ENCODE peak calls at places on chromosomes 5 and 9, in four cellular contexts. W is activated CD4-positive, alpha-beta memory T cell treated with anti-CD3 and anti-CD28 coated beads for 36 hours; X is heart left ventricle; N is activated effector memory CD4-positive, alpha-beta T cell treated with Interleukin-2 at 50 U/mL for 16 hours. I is an unnamed sample.

GRCh38 chr5:75037106-75037505 is 15.3 kb downstream of the GCNT4 start:
- DNase-seq in W (peak; percentile 55), X (no peak), N (no peak), I (peak; percentile 57)

GRCh38 chr5:175418252-175418651 is 25.7 kb downstream of the DRD1 start:
- DNase-seq in W (no peak), X (no peak), N (no peak), I (no peak)

GRCh38 chr5:169581580-169582227 is 1.9 kb upstream of the SPDL1 start:
- DNase-seq in W (peak; percentile 70), X (no peak), N (peak; percentile 18), I (peak; percentile 87)

GRCh38 chr5:127280494-127281220 is 9.9 kb upstream of the MEGF10 start:
- DNase-seq in W (no peak), X (no peak), N (no peak), I (no peak)

GRCh38 chr5:11258001-11258400 is 497.0 kb upstream of the DAP start:
- DNase-seq in W (no peak), X (no peak), N (no peak), I (no peak)

GRCh38 chr9:15999422-16000339 is 446.8 kb downstream of the CCDC171 start:
- DNase-seq in W (no peak), X (peak; percentile 30), N (no peak), I (no peak)

GRCh38 chr5:44454002-44454401 is 64.8 kb upstream of the FGF10 start:
- DNase-seq in W (no peak), X (no peak), N (no peak), I (no peak)

GRCh38 chr9:81389569-81389993 is 299.8 kb downstream of the TLE1 start:
- DNase-seq in W (no peak), X (peak; percentile 29), N (no peak), I (no peak)